ENCODE peak calls at places on chromosomes 3 and 15, in five cellular contexts. One of them, this sample, is unnamed.

GRCh38 chr3:4228295-4228694 is 74.9 kb upstream of the SETMAR start:
- DNase-seq in NT2/D1: no peak
- DNase-seq in aorta: no peak
- DNase-seq in A673: no peak
- DNase-seq in lung: no peak
- DNase-seq in this sample: no peak

GRCh38 chr3:123618768-123619484 is 34.1 kb upstream of the HACD2 start:
- DNase-seq in aorta: peak; percentile 91
- DNase-seq in NT2/D1: no peak
- DNase-seq in lung: peak; percentile 67
- DNase-seq in A673: peak; percentile 81
- DNase-seq in this sample: peak; percentile 60

GRCh38 chr3:30421261-30421660 is 185.1 kb upstream of the TGFBR2 start:
- DNase-seq in aorta: no peak
- DNase-seq in NT2/D1: no peak
- DNase-seq in A673: no peak
- DNase-seq in lung: no peak
- DNase-seq in this sample: no peak

GRCh38 chr15:95025924-95026728 is 794.8 kb downstream of the MCTP2 start:
- DNase-seq in NT2/D1: no peak
- DNase-seq in lung: peak; percentile 36
- DNase-seq in A673: peak; percentile 71
- DNase-seq in aorta: peak; percentile 78
- DNase-seq in this sample: peak; percentile 13

GRCh38 chr3:50242778-50243551 is 7.0 kb downstream of the GNAI2 start:
- DNase-seq in lung: peak; percentile 80
- DNase-seq in NT2/D1: no peak
- DNase-seq in A673: no peak
- DNase-seq in aorta: peak; percentile 85
- DNase-seq in this sample: peak; percentile 65

GRCh38 chr3:123044981-123045763 is 17.6 kb upstream of the SEMA5B start:
- DNase-seq in A673: no peak
- DNase-seq in lung: no peak
- DNase-seq in aorta: no peak
- DNase-seq in NT2/D1: no peak
- DNase-seq in this sample: no peak

GRCh38 chr3:122977645-122978466 is 49.7 kb downstream of the SEMA5B start:
- DNase-seq in NT2/D1: no peak
- DNase-seq in lung: peak; percentile 66
- DNase-seq in A673: peak; percentile 49
- DNase-seq in aorta: peak; percentile 87
- DNase-seq in this sample: no peak

GRCh38 chr15:36778516-36778915 is 199.1 kb downstream of the CDIN1 start:
- DNase-seq in lung: no peak
- DNase-seq in A673: no peak
- DNase-seq in NT2/D1: no peak
- DNase-seq in aorta: no peak
- DNase-seq in this sample: no peak

GRCh38 chr3:172595648-172596393 is 72.6 kb upstream of the TNFSF10 start:
- DNase-seq in NT2/D1: no peak
- DNase-seq in A673: peak; percentile 69
- DNase-seq in aorta: no peak
- DNase-seq in lung: peak; percentile 33
- DNase-seq in this sample: peak; percentile 32

GRCh38 chr3:106570426-106570825 is 701.6 kb upstream of the CBLB start:
- DNase-seq in aorta: no peak
- DNase-seq in lung: no peak
- DNase-seq in NT2/D1: no peak
- DNase-seq in A673: no peak
- DNase-seq in this sample: no peak

GRCh38 chr15:60519218-60519617 is 40.3 kb upstream of the ICE2 start:
- DNase-seq in A673: no peak
- DNase-seq in aorta: no peak
- DNase-seq in NT2/D1: no peak
- DNase-seq in lung: no peak
- DNase-seq in this sample: no peak

GRCh38 chr15:24039683-24040082 is 352.6 kb upstream of the NDN start:
- DNase-seq in A673: no peak
- DNase-seq in lung: no peak
- DNase-seq in NT2/D1: no peak
- DNase-seq in aorta: no peak
- DNase-seq in this sample: no peak

GRCh38 chr3:194023501-194024280 is 112.3 kb upstream of the HES1 start:
- DNase-seq in aorta: no peak
- DNase-seq in NT2/D1: no peak
- DNase-seq in lung: no peak
- DNase-seq in A673: peak; percentile 60
- DNase-seq in this sample: no peak

GRCh38 chr3:11603628-11604027 is 40.1 kb downstream of the VGLL4 start:
- DNase-seq in aorta: peak; percentile 82
- DNase-seq in lung: no peak
- DNase-seq in NT2/D1: no peak
- DNase-seq in A673: no peak
- DNase-seq in this sample: no peak

GRCh38 chr3:194584866-194585265 is 48.4 kb downstream of the TMEM44 start:
- DNase-seq in lung: no peak
- DNase-seq in NT2/D1: no peak
- DNase-seq in A673: no peak
- DNase-seq in aorta: no peak
- DNase-seq in this sample: no peak

GRCh38 chr3:36907911-36908646 is 36.8 kb downstream of the TRANK1 start:
- DNase-seq in A673: no peak
- DNase-seq in aorta: no peak
- DNase-seq in lung: peak; percentile 45
- DNase-seq in NT2/D1: no peak
- DNase-seq in this sample: peak; percentile 86

GRCh38 chr3:55720614-55721013 is 233.5 kb upstream of the WNT5A start:
- DNase-seq in aorta: no peak
- DNase-seq in NT2/D1: no peak
- DNase-seq in A673: peak; percentile 30
- DNase-seq in lung: no peak
- DNase-seq in this sample: no peak

GRCh38 chr3:146019508-146019907 is 141.5 kb downstream of the PLOD2 start:
- DNase-seq in A673: no peak
- DNase-seq in NT2/D1: no peak
- DNase-seq in aorta: no peak
- DNase-seq in lung: no peak
- DNase-seq in this sample: no peak

GRCh38 chr3:191290311-191291025 is 38.7 kb upstream of the CCDC50 start:
- DNase-seq in NT2/D1: no peak
- DNase-seq in A673: peak; percentile 60
- DNase-seq in aorta: no peak
- DNase-seq in lung: no peak
- DNase-seq in this sample: no peak

GRCh38 chr15:27530994-27531393 is 560.0 kb downstream of the GABRG3 start:
- DNase-seq in A673: no peak
- DNase-seq in NT2/D1: no peak
- DNase-seq in aorta: no peak
- DNase-seq in lung: no peak
- DNase-seq in this sample: no peak

GRCh38 chr3:104604326-104605010 is 762.2 kb upstream of the ALCAM start:
- DNase-seq in NT2/D1: no peak
- DNase-seq in aorta: no peak
- DNase-seq in lung: no peak
- DNase-seq in A673: peak; percentile 37
- DNase-seq in this sample: no peak

GRCh38 chr3:102180291-102180931 is 254.4 kb upstream of the ZPLD1 start:
- DNase-seq in aorta: no peak
- DNase-seq in lung: no peak
- DNase-seq in NT2/D1: no peak
- DNase-seq in A673: peak; percentile 93
- DNase-seq in this sample: no peak

GRCh38 chr15:90413411-90414379 is 25.7 kb downstream of the IQGAP1 start:
- DNase-seq in lung: no peak
- DNase-seq in aorta: no peak
- DNase-seq in A673: peak; percentile 52
- DNase-seq in NT2/D1: peak; percentile 46
- DNase-seq in this sample: no peak

GRCh38 chr15:85318048-85318731 is 62.2 kb upstream of the AKAP13 start:
- DNase-seq in lung: no peak
- DNase-seq in A673: peak; percentile 53
- DNase-seq in aorta: no peak
- DNase-seq in NT2/D1: no peak
- DNase-seq in this sample: peak; percentile 84

GRCh38 chr3:14728113-14728512 is 53.2 kb downstream of the C3orf20 start:
- DNase-seq in lung: no peak
- DNase-seq in NT2/D1: no peak
- DNase-seq in A673: no peak
- DNase-seq in aorta: no peak
- DNase-seq in this sample: no peak

GRCh38 chr3:169026543-169027181 is 636.9 kb downstream of the MECOM start:
- DNase-seq in NT2/D1: no peak
- DNase-seq in lung: no peak
- DNase-seq in A673: no peak
- DNase-seq in aorta: no peak
- DNase-seq in this sample: no peak

GRCh38 chr3:62415312-62415791 is 42.0 kb upstream of the FEZF2 start:
- DNase-seq in aorta: no peak
- DNase-seq in A673: peak; percentile 32
- DNase-seq in NT2/D1: peak; percentile 93
- DNase-seq in lung: no peak
- DNase-seq in this sample: no peak

GRCh38 chr3:62940763-62941632 is 65.8 kb upstream of the CADPS start:
- DNase-seq in NT2/D1: no peak
- DNase-seq in A673: peak; percentile 16
- DNase-seq in aorta: no peak
- DNase-seq in lung: no peak
- DNase-seq in this sample: no peak

GRCh38 chr3:35486295-35486694 is 153.0 kb upstream of the ARPP21 start:
- DNase-seq in lung: no peak
- DNase-seq in aorta: no peak
- DNase-seq in NT2/D1: no peak
- DNase-seq in A673: no peak
- DNase-seq in this sample: no peak

GRCh38 chr3:43629254-43629653 is 7.4 kb upstream of the ANO10 start:
- DNase-seq in lung: no peak
- DNase-seq in NT2/D1: no peak
- DNase-seq in A673: no peak
- DNase-seq in aorta: no peak
- DNase-seq in this sample: no peak

GRCh38 chr15:42111924-42112323 is 17.6 kb upstream of the PLA2G4D start:
- DNase-seq in aorta: no peak
- DNase-seq in lung: no peak
- DNase-seq in A673: no peak
- DNase-seq in NT2/D1: no peak
- DNase-seq in this sample: no peak

GRCh38 chr15:55615445-55615844 is 27.3 kb upstream of the PYGO1 start:
- DNase-seq in lung: no peak
- DNase-seq in aorta: no peak
- DNase-seq in NT2/D1: no peak
- DNase-seq in A673: no peak
- DNase-seq in this sample: no peak
- H3K4me3 ChIP-seq in lung: no peak overlapping the region
- H3K4me3 ChIP-seq in aorta: no peak overlapping the region
- H3K4me3 ChIP-seq in NT2/D1: no peak overlapping the region
- H3K4me3 ChIP-seq in A673: no peak overlapping the region
- H3K4me3 ChIP-seq in this sample: no peak overlapping the region

GRCh38 chr15:62940755-62941361 is 101.7 kb upstream of the TPM1 start:
- DNase-seq in aorta: peak; percentile 90
- DNase-seq in A673: no peak
- DNase-seq in lung: peak; percentile 37
- DNase-seq in NT2/D1: no peak
- DNase-seq in this sample: peak; percentile 51
- H3K4me3 ChIP-seq in aorta: no peak overlapping the region
- H3K4me3 ChIP-seq in A673: no peak overlapping the region
- H3K4me3 ChIP-seq in lung: no peak overlapping the region
- H3K4me3 ChIP-seq in NT2/D1: no peak overlapping the region
- H3K4me3 ChIP-seq in this sample: no peak overlapping the region

GRCh38 chr15:81291916-81292424 is 32.0 kb downstream of the STARD5 start:
- DNase-seq in A673: no peak
- DNase-seq in NT2/D1: no peak
- DNase-seq in aorta: no peak
- DNase-seq in lung: no peak
- DNase-seq in this sample: peak; percentile 19
- H3K4me3 ChIP-seq in A673: no peak overlapping the region
- H3K4me3 ChIP-seq in NT2/D1: no peak overlapping the region
- H3K4me3 ChIP-seq in aorta: no peak overlapping the region
- H3K4me3 ChIP-seq in lung: no peak overlapping the region
- H3K4me3 ChIP-seq in this sample: no peak overlapping the region

DNA sequence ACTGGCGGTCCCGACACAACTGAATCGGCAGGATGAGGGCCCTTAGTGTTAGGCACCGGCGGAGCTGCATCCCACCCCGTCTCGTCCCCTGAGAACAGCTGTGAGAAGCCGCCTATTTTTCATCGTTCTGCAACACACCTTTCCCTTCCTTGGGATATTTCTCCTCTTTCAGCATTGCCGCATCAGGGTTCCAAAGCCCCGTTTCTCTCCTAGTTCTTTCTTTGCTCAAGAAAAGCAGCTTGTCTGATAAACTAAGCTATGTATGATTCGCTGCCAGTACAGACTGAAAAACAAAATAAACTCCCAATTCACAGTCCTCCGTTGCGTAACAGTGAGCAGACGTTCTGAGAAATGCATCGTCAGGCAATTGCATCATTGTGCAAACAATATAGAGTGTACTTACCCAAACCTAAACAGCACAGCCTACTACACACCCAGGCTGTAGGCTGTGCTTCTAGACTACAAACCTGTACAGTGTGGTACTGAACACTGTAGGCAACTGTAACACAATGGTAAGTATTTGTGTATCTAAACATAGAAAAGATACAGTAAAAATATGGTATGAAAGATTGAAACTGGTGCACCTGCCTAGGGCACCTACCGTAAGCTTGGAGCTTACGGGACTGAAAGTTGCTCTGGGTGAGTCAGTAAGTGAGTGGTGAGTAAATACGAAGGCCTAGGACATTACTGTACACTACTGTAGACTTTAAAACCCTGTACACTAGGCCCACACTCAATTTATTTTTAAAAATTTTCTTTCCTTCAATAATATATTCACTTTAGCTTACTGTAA is 8.9 kb upstream of the ADAMTS17 start:
- DNase-seq in NT2/D1: no peak
- DNase-seq in A673: peak; percentile 4
- DNase-seq in aorta: no peak
- DNase-seq in lung: peak; percentile 64
- DNase-seq in this sample: peak; percentile 51
- H3K4me3 ChIP-seq in NT2/D1: no peak overlapping the region
- H3K4me3 ChIP-seq in A673: peak overlapping the region; percentile 50
- H3K4me3 ChIP-seq in aorta: peak overlapping the region; percentile 35
- H3K4me3 ChIP-seq in lung: no peak overlapping the region
- H3K4me3 ChIP-seq in this sample: peak overlapping the region; percentile 89

GRCh38 chr3:64039972-64040733 is 16.9 kb upstream of the PSMD6 start:
- DNase-seq in aorta: no peak
- DNase-seq in lung: no peak
- DNase-seq in NT2/D1: no peak
- DNase-seq in A673: no peak
- DNase-seq in this sample: no peak
- H3K4me3 ChIP-seq in aorta: no peak overlapping the region
- H3K4me3 ChIP-seq in lung: no peak overlapping the region
- H3K4me3 ChIP-seq in NT2/D1: no peak overlapping the region
- H3K4me3 ChIP-seq in A673: no peak overlapping the region
- H3K4me3 ChIP-seq in this sample: no peak overlapping the region

GRCh38 chr3:98982336-98982735 is 80.8 kb upstream of the DCBLD2 start:
- DNase-seq in NT2/D1: no peak
- DNase-seq in aorta: no peak
- DNase-seq in A673: no peak
- DNase-seq in lung: no peak
- DNase-seq in this sample: no peak
- H3K4me3 ChIP-seq in NT2/D1: no peak overlapping the region
- H3K4me3 ChIP-seq in aorta: no peak overlapping the region
- H3K4me3 ChIP-seq in A673: no peak overlapping the region
- H3K4me3 ChIP-seq in lung: no peak overlapping the region
- H3K4me3 ChIP-seq in this sample: no peak overlapping the region

This sample was measured in transverse colon.